ENCODE peak calls at places on chromosomes 1 and 21, in ten cellular contexts. H is AG04449, S is left ventricle myocardium inferior, O is AG09319, F is hepatocyte, D is uterus, T is PC-3, A is colonic mucosa, U is fibroblast of pulmonary artery, Q is AG10803. Z is an unnamed sample.
A peak's percentile ranks its signal among the peaks of the same experiment; 100 is the strongest.

GRCh38 chr1:198934901-198935301 is 296.1 kb downstream of the PTPRC start:
- DNase-seq in H (no peak), S (no peak), O (no peak), F (no peak), D (no peak), T (peak; percentile 36), A (no peak), U (no peak), Q (peak; percentile 11), Z (no peak)

GRCh38 chr21:46054447-46054846 is 43.5 kb upstream of the COL6A2 start:
- DNase-seq in H (no peak), S (no peak), O (no peak), F (no peak), D (peak; percentile 62), T (no peak), A (no peak), U (peak; percentile 44), Q (peak; percentile 70), Z (no peak)

GRCh38 chr1:184753608-184754478 is 815 bp downstream of the EDEM3 start:
- DNase-seq in H (no peak), S (peak; percentile 39), O (no peak), F (peak; percentile 57), D (peak; percentile 19), T (peak; percentile 1), A (peak; percentile 54), U (peak; percentile 39), Q (peak; percentile 24), Z (no peak)

GRCh38 chr1:203557958-203558760 is 64.2 kb downstream of the OPTC start:
- DNase-seq in H (peak; percentile 99), S (peak; percentile 45), O (peak; percentile 89), F (peak; percentile 51), D (peak; percentile 88), T (peak; percentile 99), A (no peak), U (peak; percentile 96), Q (peak; percentile 99), Z (peak; percentile 99)

GRCh38 chr1:63124666-63125191 is 197.6 kb upstream of the FOXD3 start:
- DNase-seq in H (peak; percentile 63), S (no peak), O (peak; percentile 38), F (no peak), D (no peak), T (peak; percentile 33), A (no peak), U (peak; percentile 86), Q (peak; percentile 83), Z (peak; percentile 70)

GRCh38 chr1:227924168-227924837 is 23.4 kb downstream of the WNT9A start:
- DNase-seq in H (no peak), S (no peak), O (no peak), F (no peak), D (no peak), T (no peak), A (no peak), U (no peak), Q (no peak), Z (no peak)

GRCh38 chr1:66313446-66313845 is 220.5 kb upstream of the SGIP1 start:
- DNase-seq in H (no peak), S (no peak), O (no peak), F (no peak), D (no peak), T (no peak), A (no peak), U (peak; percentile 35), Q (peak; percentile 60), Z (no peak)

GRCh38 chr1:24438423-24438901 is 22.9 kb downstream of the NIPAL3 start:
- DNase-seq in H (no peak), S (peak; percentile 68), O (no peak), F (no peak), D (peak; percentile 54), T (no peak), A (no peak), U (peak; percentile 21), Q (peak; percentile 74), Z (no peak)

GRCh38 chr1:154609398-154610380 is 1.7 kb upstream of the ADAR start:
- DNase-seq in H (no peak), S (no peak), O (no peak), F (no peak), D (no peak), T (peak; percentile 63), A (peak; percentile 24), U (peak; percentile 11), Q (peak; percentile 32), Z (no peak)

GRCh38 chr1:165397945-165398344 is 41.4 kb upstream of the LMX1A start:
- DNase-seq in H (no peak), S (no peak), O (peak; percentile 45), F (peak; percentile 65), D (no peak), T (peak; percentile 63), A (no peak), U (peak; percentile 74), Q (peak; percentile 79), Z (peak; percentile 37)

GRCh38 chr21:38234395-38235142 is 22.2 kb upstream of the KCNJ15 start:
- DNase-seq in H (no peak), S (no peak), O (no peak), F (peak; percentile 50), D (no peak), T (peak; percentile 95), A (peak; percentile 27), U (no peak), Q (no peak), Z (no peak)

GRCh38 chr1:1758692-1759455 is 19.4 kb downstream of the NADK start:
- DNase-seq in H (no peak), S (peak; percentile 58), O (no peak), F (peak; percentile 49), D (peak; percentile 34), T (peak; percentile 99), A (peak; percentile 97), U (no peak), Q (no peak), Z (no peak)

GRCh38 chr1:201377611-201378092 is at the start of gene TNNT2:
- DNase-seq in H (no peak), S (peak; percentile 73), O (no peak), F (peak; percentile 53), D (no peak), T (no peak), A (no peak), U (no peak), Q (no peak), Z (no peak)

GRCh38 chr1:2185880-2186855 is 8.4 kb downstream of the FAAP20 start:
- DNase-seq in H (no peak), S (no peak), O (no peak), F (no peak), D (no peak), T (no peak), A (no peak), U (no peak), Q (no peak), Z (no peak)

GRCh38 chr1:156592158-156592909 is 758 bp downstream of the NAXE start:
- DNase-seq in H (no peak), S (no peak), O (no peak), F (no peak), D (no peak), T (peak; percentile 24), A (no peak), U (no peak), Q (no peak), Z (no peak)

GRCh38 chr1:153539395-153540093 is 1.2 kb downstream of the S100A5 start:
- DNase-seq in H (no peak), S (no peak), O (no peak), F (no peak), D (no peak), T (no peak), A (no peak), U (no peak), Q (no peak), Z (no peak)

GRCh38 chr1:208174736-208175507 is 69.3 kb downstream of the PLXNA2 start:
- DNase-seq in H (no peak), S (no peak), O (no peak), F (peak; percentile 51), D (no peak), T (no peak), A (no peak), U (peak; percentile 51), Q (peak; percentile 68), Z (no peak)

GRCh38 chr1:220734571-220735326 is 13.4 kb upstream of the MTARC2 start:
- DNase-seq in H (peak; percentile 46), S (no peak), O (peak; percentile 16), F (peak; percentile 75), D (no peak), T (peak; percentile 93), A (peak; percentile 58), U (peak; percentile 77), Q (peak; percentile 82), Z (peak; percentile 24)

GRCh38 chr1:23403735-23404486 is 20.6 kb downstream of the TCEA3 start:
- DNase-seq in H (peak; percentile 76), S (peak; percentile 88), O (peak; percentile 81), F (peak; percentile 93), D (peak; percentile 85), T (peak; percentile 98), A (peak; percentile 95), U (peak; percentile 95), Q (peak; percentile 95), Z (peak; percentile 83)
- TF ChIP-seq CTCF in H (peak; percentile 92), S (peak; percentile 99), O (peak; percentile 97), F (peak; percentile 93), D (peak; percentile 95), T (peak; percentile 96), A (peak; percentile 95), U (peak; percentile 97), Q (peak; percentile 94), Z (peak; percentile 90)

DNA sequence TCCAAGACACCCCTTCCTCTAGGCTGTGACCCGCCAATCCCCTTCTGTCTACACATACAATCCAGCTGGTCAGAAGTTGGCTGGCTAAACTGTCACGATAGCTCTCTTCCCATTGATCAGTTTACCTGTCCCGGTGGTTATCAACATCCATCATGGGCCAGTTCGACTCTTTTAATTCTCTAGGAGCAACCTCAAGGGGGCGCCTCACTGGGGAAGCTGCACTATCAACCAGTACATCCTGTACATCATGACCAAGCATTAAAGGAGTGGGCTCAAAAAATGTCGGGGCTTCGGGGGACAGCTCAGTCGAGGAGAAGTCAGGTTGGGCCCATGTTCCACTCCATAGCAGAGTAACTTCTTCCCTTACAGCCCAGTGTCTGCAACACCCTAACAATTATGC is 53.2 kb upstream of the B3GALNT2 start:
- DNase-seq in H (no peak), S (no peak), O (no peak), F (no peak), D (no peak), T (no peak), A (peak; percentile 26), U (no peak), Q (no peak), Z (no peak)
- TF ChIP-seq CTCF in H (no peak), S (no peak), O (no peak), F (no peak), D (no peak), T (peak; percentile 33), A (no peak), U (no peak), Q (no peak), Z (no peak)

DNA sequence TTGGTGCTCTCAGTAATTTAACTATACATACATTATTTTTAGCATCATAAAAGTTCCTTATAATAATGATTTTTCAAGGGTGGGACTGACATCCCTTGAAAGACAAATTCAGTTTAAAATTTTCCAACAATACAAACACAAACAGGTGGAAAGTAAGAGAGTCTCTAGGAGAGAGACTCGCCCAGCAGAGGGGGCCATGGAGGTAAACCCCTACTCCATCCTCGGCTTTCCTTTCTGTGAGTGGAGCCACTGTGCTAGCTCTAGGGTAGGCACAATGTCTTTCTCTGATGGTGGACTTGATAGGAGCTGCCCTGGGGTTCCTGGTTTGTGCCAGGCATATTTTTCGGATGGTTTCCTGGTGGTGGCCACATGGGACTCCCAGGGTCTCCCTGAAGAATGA is 8.3 kb downstream of the CSMD2 start:
- DNase-seq in H (no peak), S (no peak), O (no peak), F (no peak), D (no peak), T (no peak), A (no peak), U (no peak), Q (no peak), Z (no peak)
- TF ChIP-seq CTCF in H (no peak), S (no peak), O (no peak), F (no peak), D (no peak), T (no peak), A (no peak), U (no peak), Q (no peak), Z (no peak)

GRCh38 chr1:107669996-107670395 is 295.0 kb downstream of the VAV3 start:
- DNase-seq in H (no peak), S (peak; percentile 13), O (no peak), F (no peak), D (peak; percentile 59), T (peak; percentile 68), A (peak; percentile 85), U (peak; percentile 37), Q (peak; percentile 63), Z (no peak)
- TF ChIP-seq CTCF in H (no peak), S (no peak), O (no peak), F (no peak), D (no peak), T (no peak), A (no peak), U (no peak), Q (no peak), Z (no peak)